ENCODE peak calls at places on chromosome 1, in four cellular contexts. Z is SW480; R is T47D; M is activated naive CD8-positive, alpha-beta T cell treated with anti-CD3 and anti-CD28 coated beads for 36 hours. K is an unnamed sample.

GRCh38 chr1:164647211-164647610 is 88.2 kb downstream of the PBX1 start:
- DNase-seq in Z (no peak), R (no peak), M (no peak), K (no peak)

GRCh38 chr1:93180723-93181613 is at the start of gene CCDC18:
- DNase-seq in Z (peak; percentile 40), R (no peak), M (no peak), K (no peak)

GRCh38 chr1:53291574-53291973 is 36.3 kb downstream of the LRP8 start:
- DNase-seq in Z (no peak), R (no peak), M (no peak), K (no peak)

GRCh38 chr1:245566952-245567351 is 412.2 kb downstream of the KIF26B start:
- DNase-seq in Z (no peak), R (no peak), M (no peak), K (no peak)

GRCh38 chr1:119587328-119587727 is 60.7 kb downstream of the ZNF697 start:
- DNase-seq in Z (peak; percentile 30), R (no peak), M (no peak), K (no peak)

GRCh38 chr1:119547306-119547705 is 40.3 kb downstream of the HSD3B1 start:
- DNase-seq in Z (no peak), R (no peak), M (no peak), K (no peak)

GRCh38 chr1:41936107-41936506 is 17.4 kb upstream of the HIVEP3 start:
- DNase-seq in Z (peak; percentile 70), R (no peak), M (no peak), K (peak; percentile 63)

GRCh38 chr1:55679971-55680370 is 464.8 kb upstream of the USP24 start:
- DNase-seq in Z (no peak), R (no peak), M (no peak), K (no peak)

GRCh38 chr1:226702318-226702956 is 36.6 kb downstream of the ITPKB start:
- DNase-seq in Z (no peak), R (no peak), M (no peak), K (no peak)

GRCh38 chr1:172894345-172895049 is 156.2 kb downstream of the TNFSF18 start:
- DNase-seq in Z (no peak), R (no peak), M (peak; percentile 15), K (no peak)

GRCh38 chr1:33297911-33298622 is 22.8 kb downstream of the A3GALT2 start:
- DNase-seq in Z (no peak), R (no peak), M (no peak), K (no peak)

GRCh38 chr1:8598783-8599182 is 218.7 kb downstream of the RERE start:
- DNase-seq in Z (no peak), R (no peak), M (no peak), K (no peak)

GRCh38 chr1:9100471-9101043 is 28.3 kb downstream of the GPR157 start:
- DNase-seq in Z (no peak), R (no peak), M (no peak), K (no peak)

GRCh38 chr1:226195144-226195543 is 8.6 kb upstream of the ACBD3 start:
- DNase-seq in Z (no peak), R (no peak), M (no peak), K (no peak)

GRCh38 chr1:52632732-52633290 is at the start of gene SHISAL2A:
- DNase-seq in Z (no peak), R (no peak), M (peak; percentile 70), K (peak; percentile 13)